ENCODE peak calls at places on chromosomes 7 and 10, in eight cellular contexts. G is pancreas; X is CD4-positive, alpha-beta T cell; U is tibial nerve; K is B cell; T is cardiac muscle cell; V is mucosa of descending colon; S is ovary. Y is an unnamed sample.

GRCh38 chr10:31619410-31620095 is 300.5 kb downstream of the ZEB1 start:
- DNase-seq in G (no peak), X (no peak), U (no peak), K (no peak), T (no peak), V (no peak), S (no peak), Y (no peak)

GRCh38 chr10:81876253-81876731 is 1.3 kb downstream of the NRG3 start:
- DNase-seq in G (no peak), X (no peak), U (no peak), K (no peak), T (peak), V (no peak), S (no peak), Y (no peak)

GRCh38 chr10:112287844-112288243 is 4.6 kb downstream of the TECTB start:
- DNase-seq in G (no peak), X (no peak), U (no peak), K (no peak), T (peak), V (no peak), S (no peak), Y (no peak)

GRCh38 chr10:61761825-61762217 is 99.1 kb downstream of the CABCOCO1 start:
- DNase-seq in G (no peak), X (no peak), U (no peak), K (no peak), T (no peak), V (peak), S (no peak), Y (no peak)

GRCh38 chr7:44985033-44985695 is 6.3 kb upstream of the MYO1G start:
- DNase-seq in G (no peak), X (no peak), U (no peak), K (no peak), T (no peak), V (no peak), S (no peak), Y (no peak)

GRCh38 chr10:122733450-122733849 is 33.8 kb upstream of the C10orf120 start:
- DNase-seq in G (no peak), X (no peak), U (no peak), K (no peak), T (no peak), V (no peak), S (no peak), Y (no peak)

GRCh38 chr10:99387541-99387940 is 42.9 kb downstream of the GOT1 start:
- DNase-seq in G (no peak), X (no peak), U (no peak), K (no peak), T (no peak), V (no peak), S (no peak), Y (no peak)

GRCh38 chr7:43491984-43492383 is 90.9 kb upstream of the STK17A start:
- DNase-seq in G (no peak), X (no peak), U (no peak), K (no peak), T (no peak), V (no peak), S (no peak), Y (no peak)

GRCh38 chr10:50576245-50576815 is 47.4 kb downstream of the SGMS1 start:
- DNase-seq in G (no peak), X (no peak), U (no peak), K (no peak), T (no peak), V (no peak), S (no peak), Y (no peak)

GRCh38 chr10:7015457-7015856 is 395.4 kb downstream of the SFMBT2 start:
- DNase-seq in G (no peak), X (no peak), U (no peak), K (no peak), T (no peak), V (no peak), S (no peak), Y (no peak)

GRCh38 chr10:103517234-103518085 is 24.0 kb downstream of the NEURL1 start:
- DNase-seq in G (no peak), X (no peak), U (no peak), K (no peak), T (no peak), V (no peak), S (no peak), Y (no peak)

GRCh38 chr10:116470768-116471415 is 43.2 kb downstream of the PNLIPRP3 start:
- DNase-seq in G (peak), X (no peak), U (no peak), K (no peak), T (no peak), V (peak), S (no peak), Y (no peak)

DNA sequence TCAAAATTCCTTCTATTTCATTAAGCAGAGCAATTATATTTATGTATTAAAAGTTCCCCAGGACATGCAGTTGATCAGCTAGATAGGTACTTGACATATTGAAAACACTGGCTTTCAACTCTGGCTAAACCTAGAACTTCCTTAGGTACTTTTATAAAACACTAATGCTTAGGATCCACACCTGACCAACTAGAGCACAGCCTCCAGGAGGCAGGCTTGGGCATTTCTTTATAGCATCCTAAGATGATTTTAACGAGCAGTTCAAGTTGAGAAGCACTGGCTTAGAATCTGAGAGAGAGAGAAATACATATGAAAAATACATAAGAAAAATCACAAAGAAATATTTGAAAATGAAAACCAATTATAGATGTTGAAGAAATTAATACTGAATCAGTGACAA is 20.8 kb downstream of the SLC26A5 start:
- DNase-seq in G (no peak), X (no peak), U (no peak), K (no peak), T (no peak), V (no peak), S (no peak), Y (no peak)
- TF ChIP-seq CTCF in G (no peak), X (no peak), U (no peak), K (no peak), T (no peak), V (no peak), S (no peak), Y (no peak)

GRCh38 chr10:107915277-107915634 is 750.8 kb upstream of the SORCS1 start:
- DNase-seq in G (no peak), X (no peak), U (no peak), K (no peak), T (no peak), V (no peak), S (no peak), Y (no peak)

GRCh38 chr10:107913317-107914294 is 749.1 kb upstream of the SORCS1 start:
- DNase-seq in G (no peak), X (no peak), U (no peak), K (no peak), T (peak), V (no peak), S (no peak), Y (no peak)

GRCh38 chr10:107918171-107918570 is 753.7 kb upstream of the SORCS1 start:
- DNase-seq in G (no peak), X (no peak), U (no peak), K (no peak), T (no peak), V (no peak), S (no peak), Y (no peak)

GRCh38 chr10:107919626-107920235 is 755.2 kb upstream of the SORCS1 start:
- DNase-seq in G (no peak), X (no peak), U (no peak), K (no peak), T (no peak), V (no peak), S (no peak), Y (no peak)

DNA sequence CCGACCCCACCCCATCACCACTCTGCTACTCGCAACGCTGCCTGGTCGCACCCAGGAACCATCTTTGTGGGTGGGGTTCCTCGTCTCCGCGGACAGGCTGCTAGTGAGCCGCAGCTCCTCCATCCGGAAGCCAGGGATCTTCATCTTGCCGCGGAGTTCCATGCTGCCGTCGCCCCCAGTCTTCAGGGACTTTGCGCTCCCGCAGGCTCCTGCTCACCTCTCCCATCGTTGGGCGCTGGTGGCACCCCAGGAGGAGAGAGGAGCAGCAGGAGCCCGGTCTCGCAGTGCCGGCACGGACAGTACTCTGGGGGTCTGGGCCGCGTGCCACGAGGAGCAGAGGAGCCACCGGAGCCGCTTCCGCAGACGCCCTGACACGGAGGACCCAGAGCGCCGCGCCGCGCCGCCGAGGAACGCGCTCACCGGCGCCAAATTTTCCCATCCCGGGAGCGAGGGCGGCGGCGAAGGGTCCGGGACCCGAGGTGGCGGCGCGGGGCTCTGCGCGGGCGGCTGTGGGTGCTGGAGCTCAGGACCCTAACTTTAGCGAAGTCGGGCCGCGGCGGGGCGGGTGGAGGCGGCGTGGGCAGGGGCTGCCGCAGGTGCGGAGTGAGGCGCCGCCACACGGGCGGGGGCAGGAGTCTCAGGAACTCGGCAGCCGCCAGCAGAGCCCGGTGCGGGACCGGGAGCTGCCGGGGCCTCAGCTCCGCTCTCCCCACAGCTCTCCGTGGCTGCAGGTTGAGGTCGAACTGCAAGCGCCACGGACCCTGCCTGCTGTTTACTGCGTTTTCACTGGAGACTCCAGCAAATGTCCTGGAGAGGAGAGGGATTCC is 750.2 kb upstream of the SORCS1 start:
- DNase-seq in G (peak), X (no peak), U (no peak), K (no peak), T (peak), V (peak), S (no peak), Y (no peak)
- TF ChIP-seq CTCF in G (no peak), X (no peak), U (no peak), K (no peak), T (no peak), V (no peak), S (no peak), Y (no peak)

GRCh38 chr10:64976150-64976549 is 1454.9 kb downstream of the REEP3 start:
- DNase-seq in G (no peak), X (no peak), U (no peak), K (no peak), T (no peak), V (no peak), S (no peak), Y (no peak)

GRCh38 chr10:64973391-64973790 is 1452.2 kb downstream of the REEP3 start:
- DNase-seq in G (no peak), X (no peak), U (no peak), K (no peak), T (no peak), V (no peak), S (no peak), Y (no peak)

GRCh38 chr10:64977912-64978311 is 1456.7 kb downstream of the REEP3 start:
- DNase-seq in G (no peak), X (no peak), U (no peak), K (no peak), T (no peak), V (no peak), S (no peak), Y (no peak)
- TF ChIP-seq CTCF in G (no peak), X (no peak), U (no peak), K (no peak), T (no peak), V (no peak), S (no peak), Y (no peak)

DNA sequence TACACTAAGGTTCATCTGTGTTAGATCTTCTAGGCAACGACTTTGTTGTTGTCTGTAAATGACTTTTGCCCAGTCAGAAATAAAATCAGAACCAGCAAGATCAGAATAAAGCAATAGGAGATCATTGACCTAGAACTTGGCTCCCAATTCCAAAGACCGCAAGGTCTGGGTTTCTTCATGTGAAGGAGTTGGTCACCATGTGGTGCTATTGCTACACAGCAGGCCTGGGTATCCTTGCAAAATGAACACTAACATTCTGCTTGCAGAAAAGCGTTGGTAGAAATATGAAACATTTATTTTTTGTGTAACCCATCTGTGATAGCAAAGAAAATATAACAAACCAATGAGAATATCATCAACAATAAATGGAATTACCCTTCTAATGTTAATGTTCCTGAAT is 831.0 kb downstream of the NXPH1 start:
- DNase-seq in G (no peak), X (no peak), U (no peak), K (no peak), T (no peak), V (no peak), S (no peak), Y (no peak)
- TF ChIP-seq CTCF in G (no peak), X (no peak), U (no peak), K (no peak), T (no peak), V (no peak), S (no peak), Y (no peak)

GRCh38 chr7:30159698-30160143 is 24.9 kb downstream of the MTURN start:
- DNase-seq in G (no peak), X (no peak), U (no peak), K (no peak), T (peak), V (peak), S (peak), Y (no peak)
- TF ChIP-seq CTCF in G (no peak), X (no peak), U (no peak), K (no peak), T (peak), V (no peak), S (no peak), Y (no peak)

GRCh38 chr7:85067371-85067770 is 119.5 kb downstream of the SEMA3D start:
- DNase-seq in G (no peak), X (no peak), U (no peak), K (no peak), T (no peak), V (no peak), S (no peak), Y (no peak)

GRCh38 chr7:85074016-85074415 is 112.8 kb downstream of the SEMA3D start:
- DNase-seq in G (no peak), X (no peak), U (no peak), K (no peak), T (no peak), V (no peak), S (no peak), Y (no peak)

GRCh38 chr7:85068796-85069195 is 118.1 kb downstream of the SEMA3D start:
- DNase-seq in G (no peak), X (no peak), U (no peak), K (no peak), T (no peak), V (no peak), S (no peak), Y (no peak)

GRCh38 chr7:85074992-85075391 is 111.9 kb downstream of the SEMA3D start:
- DNase-seq in G (no peak), X (no peak), U (no peak), K (no peak), T (no peak), V (no peak), S (no peak), Y (no peak)

GRCh38 chr7:85070967-85071628 is 115.8 kb downstream of the SEMA3D start:
- DNase-seq in G (no peak), X (no peak), U (no peak), K (no peak), T (no peak), V (no peak), S (no peak), Y (no peak)
- TF ChIP-seq CTCF in G (no peak), X (no peak), U (no peak), K (no peak), T (no peak), V (no peak), S (no peak), Y (no peak)

GRCh38 chr10:46104071-46104585 is 58.1 kb upstream of the MSMB start:
- DNase-seq in G (no peak), X (no peak), U (no peak), K (no peak), T (no peak), V (no peak), S (no peak), Y (no peak)

DNA sequence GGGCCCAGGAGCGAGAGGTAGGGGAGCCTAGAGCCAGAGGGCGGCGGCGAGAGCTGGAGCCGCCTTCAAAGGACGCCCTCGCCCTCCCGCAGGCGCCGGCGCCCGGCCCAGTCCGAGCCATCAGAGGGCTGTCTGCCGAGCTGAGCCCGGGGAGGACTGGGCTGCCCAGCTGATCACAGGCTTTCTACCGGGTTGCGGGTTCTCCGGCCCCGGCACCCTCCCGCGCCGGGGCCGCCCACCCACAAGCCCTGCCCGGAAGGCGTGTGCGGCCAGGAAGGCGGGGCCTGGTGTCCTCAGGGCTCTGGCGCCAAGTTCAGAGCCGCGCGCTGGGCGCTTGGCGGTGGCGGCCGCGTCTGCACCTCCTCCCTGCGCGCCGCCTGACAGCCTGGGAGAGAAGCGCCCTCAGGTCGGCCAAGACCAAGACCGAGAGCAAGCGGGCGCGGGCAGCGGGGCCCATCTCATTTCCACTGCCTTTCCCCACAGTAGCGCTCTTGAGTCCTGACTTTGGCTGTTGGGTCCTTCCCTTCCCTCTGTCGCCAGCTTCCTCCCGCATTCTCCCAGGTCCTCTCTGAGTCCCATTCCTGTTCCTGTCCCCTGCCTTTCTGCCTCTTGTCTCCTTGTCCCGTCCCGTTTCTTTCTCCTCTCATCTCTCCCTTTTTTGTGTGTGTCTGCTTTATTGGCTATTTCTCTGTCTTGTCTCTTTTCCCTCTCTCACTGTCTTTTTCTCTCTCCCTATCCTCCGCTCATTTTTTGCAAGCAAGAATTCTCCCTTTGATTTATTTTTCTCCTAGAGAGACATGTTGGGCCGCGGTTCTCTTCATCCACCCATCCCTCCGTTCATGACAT is 60.6 kb upstream of the MSMB start:
- DNase-seq in G (peak), X (no peak), U (no peak), K (peak), T (peak), V (peak), S (peak), Y (no peak)
- TF ChIP-seq CTCF in G (no peak), X (no peak), U (no peak), K (peak), T (no peak), V (no peak), S (no peak), Y (no peak)

DNA sequence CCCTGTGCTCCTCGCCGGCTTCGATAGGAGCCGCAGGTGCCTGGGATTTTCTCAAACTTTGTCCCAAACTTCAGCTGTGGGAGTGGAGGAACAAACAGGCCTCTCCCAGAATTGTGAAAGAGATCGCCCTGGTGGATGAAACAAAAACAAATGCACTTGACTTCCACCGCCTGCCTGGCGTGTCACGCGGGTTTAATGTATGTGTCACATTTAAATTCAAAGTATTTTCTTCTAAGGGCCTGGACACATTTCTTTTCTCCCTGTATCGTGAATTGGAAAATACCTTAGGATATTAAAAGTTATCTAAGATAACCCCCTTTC is 694 bp upstream of the WASL start:
- DNase-seq in G (no peak), X (peak), U (no peak), K (no peak), T (no peak), V (no peak), S (no peak), Y (no peak)
- TF ChIP-seq CTCF in G (no peak), X (no peak), U (no peak), K (no peak), T (peak), V (peak), S (peak), Y (no peak)

GRCh38 chr10:5447611-5448071 is 35.3 kb downstream of the NET1 start:
- DNase-seq in G (no peak), X (no peak), U (no peak), K (no peak), T (no peak), V (peak), S (no peak), Y (no peak)

GRCh38 chr10:5450605-5451384 is 38.4 kb downstream of the NET1 start:
- DNase-seq in G (no peak), X (no peak), U (no peak), K (no peak), T (no peak), V (no peak), S (no peak), Y (no peak)

GRCh38 chr10:5449227-5449626 is 36.9 kb downstream of the NET1 start:
- DNase-seq in G (no peak), X (no peak), U (no peak), K (no peak), T (no peak), V (no peak), S (no peak), Y (no peak)

GRCh38 chr10:5448333-5449048 is 36.1 kb downstream of the NET1 start:
- DNase-seq in G (no peak), X (no peak), U (no peak), K (no peak), T (no peak), V (peak), S (no peak), Y (no peak)

GRCh38 chr10:5449823-5450222 is 37.5 kb downstream of the NET1 start:
- DNase-seq in G (no peak), X (no peak), U (no peak), K (no peak), T (no peak), V (no peak), S (peak), Y (no peak)
- TF ChIP-seq CTCF in G (no peak), X (no peak), U (peak), K (no peak), T (peak), V (no peak), S (no peak), Y (no peak)

GRCh38 chr7:106793015-106793651 is 71.9 kb upstream of the PIK3CG start:
- DNase-seq in G (no peak), X (peak), U (no peak), K (no peak), T (peak), V (no peak), S (no peak), Y (no peak)
- TF ChIP-seq CTCF in G (peak), X (peak), U (peak), K (peak), T (peak), V (peak), S (peak), Y (peak)

Y was measured in natural killer cell.